ENCODE peak calls at places on chromosomes 11 and 22, in nine cellular contexts. B is PC-3, N is heart right ventricle, L is GM12865, I is astrocyte, Z is pancreas, A is heart left ventricle, J is ascending aorta, M is small intestine. X is an unnamed sample.

GRCh38 chr11:13103962-13104554 is 94.9 kb downstream of the RASSF10 start:
- DNase-seq in M (no peak), A (no peak), N (no peak), J (no peak), Z (no peak), L (no peak), I (no peak), B (no peak), X (no peak)

GRCh38 chr11:95318459-95318858 is 87.5 kb upstream of the SESN3 start:
- DNase-seq in N (no peak), A (no peak), L (no peak), I (no peak), J (no peak), M (no peak), B (no peak), Z (no peak), X (no peak)

GRCh38 chr22:19958083-19959042 is 16.7 kb upstream of the TXNRD2 start:
- DNase-seq in N (no peak), Z (peak), M (no peak), L (no peak), J (no peak), A (no peak), I (peak), B (no peak), X (no peak)

GRCh38 chr22:26715392-26715939 is 58.1 kb downstream of the MIAT start:
- DNase-seq in J (no peak), N (no peak), M (no peak), B (no peak), Z (no peak), I (no peak), A (no peak), L (no peak), X (no peak)

GRCh38 chr22:42180349-42180842 is 49.8 kb upstream of the CYP2D6 start:
- DNase-seq in L (peak), M (peak), I (peak), N (no peak), B (no peak), J (no peak), A (no peak), Z (no peak), X (no peak)

GRCh38 chr11:82680252-82680651 is 53.4 kb downstream of the FAM181B start:
- DNase-seq in N (no peak), A (no peak), L (no peak), J (no peak), I (no peak), B (peak), M (peak), Z (no peak), X (peak)

GRCh38 chr22:38398609-38399401 is 56.2 kb downstream of the KCNJ4 start:
- DNase-seq in L (peak), A (peak), I (peak), J (no peak), N (peak), B (peak), Z (peak), M (peak), X (peak)

GRCh38 chr22:19061471-19062138 is 60.6 kb downstream of the DGCR2 start:
- DNase-seq in A (no peak), L (no peak), M (no peak), Z (no peak), J (no peak), I (no peak), N (no peak), B (no peak), X (no peak)

GRCh38 chr11:82960000-82960778 is 58.7 kb downstream of the DDIAS start:
- DNase-seq in I (no peak), Z (no peak), L (peak), J (no peak), B (no peak), M (peak), A (no peak), N (no peak), X (no peak)

GRCh38 chr11:57742087-57742452 is 779 bp downstream of the SELENOH start:
- DNase-seq in N (no peak), I (no peak), Z (no peak), B (no peak), A (no peak), L (no peak), M (no peak), J (no peak), X (no peak)

GRCh38 chr22:43126506-43127165 is 16.1 kb downstream of the BIK start:
- DNase-seq in M (peak), Z (no peak), I (peak), A (no peak), L (no peak), N (no peak), B (peak), J (no peak), X (peak)

GRCh38 chr22:41683616-41684015 is 5.1 kb downstream of the SNU13 start:
- DNase-seq in Z (no peak), N (no peak), A (no peak), I (no peak), B (peak), J (no peak), M (no peak), L (no peak), X (no peak)

GRCh38 chr22:31230155-31230870 is 18.2 kb downstream of the LIMK2 start:
- DNase-seq in N (no peak), Z (no peak), A (no peak), M (peak), L (peak), J (no peak), B (no peak), I (no peak), X (no peak)

GRCh38 chr11:6576471-6577373 is 26.7 kb downstream of the RRP8 start:
- DNase-seq in I (peak), N (no peak), A (no peak), L (no peak), J (no peak), M (no peak), B (no peak), Z (no peak), X (no peak)

GRCh38 chr11:108500169-108500568 is 2.0 kb upstream of the POGLUT3 start:
- DNase-seq in Z (no peak), L (no peak), A (no peak), B (no peak), I (no peak), M (no peak), N (no peak), J (no peak), X (no peak)

GRCh38 chr11:31236052-31236652 is 133.4 kb downstream of the DCDC1 start:
- DNase-seq in J (no peak), L (no peak), M (no peak), B (peak), Z (no peak), N (no peak), I (no peak), A (no peak), X (no peak)

GRCh38 chr22:36860821-36861659 is at the start of gene NCF4:
- DNase-seq in L (peak), I (no peak), N (peak), A (peak), Z (no peak), M (peak), J (peak), B (no peak), X (peak)

GRCh38 chr11:73331138-73331916 is 23.3 kb downstream of the ARHGEF17 start:
- DNase-seq in L (no peak), M (no peak), I (no peak), N (peak), J (no peak), Z (no peak), B (no peak), A (peak), X (no peak)
- H3K4me3 ChIP-seq in L (no peak), M (no peak), I (no peak), N (no peak), J (peak), Z (no peak), B (no peak), A (no peak), X (no peak)

DNA sequence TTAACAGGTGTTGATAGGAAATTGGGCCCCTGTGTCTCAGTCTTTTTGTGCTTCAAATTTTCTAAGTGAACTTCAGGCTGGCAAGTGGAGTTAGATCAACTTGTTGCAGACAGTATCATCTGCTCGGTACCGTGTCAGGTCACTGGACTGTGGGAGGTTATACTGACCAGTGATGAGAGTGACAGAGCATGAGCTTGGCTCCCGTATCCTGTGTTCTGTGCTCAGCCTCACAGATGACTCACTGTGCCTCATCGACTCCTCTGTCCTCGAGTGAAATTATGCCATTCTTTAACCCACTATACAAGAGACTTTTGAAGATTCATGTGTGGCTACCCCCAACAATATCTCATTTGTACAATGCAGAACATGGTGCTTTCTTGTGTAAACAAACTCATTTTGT is 7.9 kb downstream of the GRAP2 start:
- DNase-seq in M (no peak), I (peak), Z (no peak), N (no peak), A (no peak), B (peak), L (peak), J (no peak), X (no peak)
- H3K4me3 ChIP-seq in M (no peak), I (no peak), Z (no peak), N (no peak), A (no peak), B (no peak), L (no peak), J (no peak), X (no peak)

GRCh38 chr11:132839226-132839625 is 693.1 kb downstream of the OPCML start:
- DNase-seq in A (no peak), I (no peak), J (no peak), B (no peak), M (no peak), N (no peak), Z (no peak), L (no peak), X (no peak)
- H3K4me3 ChIP-seq in A (no peak), I (no peak), J (no peak), B (no peak), M (no peak), N (no peak), Z (no peak), L (no peak), X (no peak)

GRCh38 chr11:111366560-111367410 is 12.3 kb downstream of the POU2AF1 start:
- DNase-seq in J (no peak), B (no peak), M (no peak), Z (no peak), L (peak), A (no peak), I (no peak), N (no peak), X (no peak)
- H3K4me3 ChIP-seq in J (no peak), B (no peak), M (no peak), Z (no peak), L (peak), A (no peak), I (no peak), N (no peak), X (no peak)

GRCh38 chr11:970319-970871 is 44.7 kb downstream of the AP2A2 start:
- DNase-seq in B (no peak), I (no peak), A (no peak), M (no peak), J (no peak), L (no peak), Z (no peak), N (no peak), X (no peak)
- H3K4me3 ChIP-seq in B (no peak), I (no peak), A (no peak), M (no peak), J (no peak), L (no peak), Z (no peak), N (no peak), X (no peak)

DNA sequence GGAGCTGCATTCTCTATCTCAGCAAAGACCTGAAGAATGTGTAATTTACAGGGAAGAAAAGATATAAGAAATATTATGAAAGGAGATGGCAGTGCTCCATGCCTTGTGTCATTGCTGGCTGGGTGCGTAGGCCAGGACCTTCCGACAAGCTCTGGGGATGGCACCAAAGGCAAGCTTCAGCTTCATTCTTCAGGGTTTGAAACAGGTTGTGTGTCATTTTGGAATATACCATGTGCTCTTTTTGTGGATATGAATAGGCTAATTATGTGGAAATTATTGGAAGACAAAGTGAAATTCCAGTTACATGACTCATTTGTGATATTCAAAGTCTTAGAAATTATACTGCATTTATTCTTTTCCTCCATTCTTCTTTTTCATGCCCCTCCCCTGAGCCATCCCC is 5.7 kb upstream of the KIRREL3 start:
- DNase-seq in N (no peak), I (peak), J (no peak), B (no peak), A (no peak), L (no peak), M (no peak), Z (no peak), X (no peak)
- H3K4me3 ChIP-seq in N (no peak), I (no peak), J (no peak), B (no peak), A (no peak), L (no peak), M (no peak), Z (no peak), X (no peak)

GRCh38 chr22:35846804-35847203 is 129.1 kb downstream of the APOL5 start:
- DNase-seq in Z (no peak), L (no peak), A (no peak), I (no peak), B (no peak), J (no peak), M (peak), N (no peak), X (no peak)
- H3K4me3 ChIP-seq in Z (no peak), L (no peak), A (no peak), I (no peak), B (no peak), J (no peak), M (no peak), N (no peak), X (no peak)

GRCh38 chr11:69477111-69477510 is 4.4 kb upstream of the LINC01488 start:
- DNase-seq in M (no peak), L (no peak), B (no peak), J (no peak), A (peak), N (no peak), Z (peak), I (no peak), X (no peak)

GRCh38 chr11:69474736-69475135 is 6.7 kb upstream of the LINC01488 start:
- DNase-seq in L (no peak), B (no peak), Z (no peak), M (no peak), I (no peak), A (peak), J (no peak), N (no peak), X (no peak)

GRCh38 chr11:69475141-69475865 is 6.2 kb upstream of the LINC01488 start:
- DNase-seq in L (no peak), M (no peak), B (no peak), Z (peak), A (peak), N (no peak), I (no peak), J (no peak), X (peak)

GRCh38 chr11:69475866-69476714 is 5.4 kb upstream of the LINC01488 start:
- DNase-seq in B (no peak), Z (peak), M (no peak), N (no peak), L (no peak), I (no peak), A (peak), J (no peak), X (peak)

GRCh38 chr11:69476715-69477025 is 4.8 kb upstream of the LINC01488 start:
- DNase-seq in A (peak), L (no peak), B (no peak), Z (peak), M (no peak), N (no peak), I (no peak), J (no peak), X (no peak)
- H3K4me3 ChIP-seq in A (no peak), L (no peak), B (no peak), Z (no peak), M (no peak), N (no peak), I (no peak), J (no peak), X (no peak)

DNA sequence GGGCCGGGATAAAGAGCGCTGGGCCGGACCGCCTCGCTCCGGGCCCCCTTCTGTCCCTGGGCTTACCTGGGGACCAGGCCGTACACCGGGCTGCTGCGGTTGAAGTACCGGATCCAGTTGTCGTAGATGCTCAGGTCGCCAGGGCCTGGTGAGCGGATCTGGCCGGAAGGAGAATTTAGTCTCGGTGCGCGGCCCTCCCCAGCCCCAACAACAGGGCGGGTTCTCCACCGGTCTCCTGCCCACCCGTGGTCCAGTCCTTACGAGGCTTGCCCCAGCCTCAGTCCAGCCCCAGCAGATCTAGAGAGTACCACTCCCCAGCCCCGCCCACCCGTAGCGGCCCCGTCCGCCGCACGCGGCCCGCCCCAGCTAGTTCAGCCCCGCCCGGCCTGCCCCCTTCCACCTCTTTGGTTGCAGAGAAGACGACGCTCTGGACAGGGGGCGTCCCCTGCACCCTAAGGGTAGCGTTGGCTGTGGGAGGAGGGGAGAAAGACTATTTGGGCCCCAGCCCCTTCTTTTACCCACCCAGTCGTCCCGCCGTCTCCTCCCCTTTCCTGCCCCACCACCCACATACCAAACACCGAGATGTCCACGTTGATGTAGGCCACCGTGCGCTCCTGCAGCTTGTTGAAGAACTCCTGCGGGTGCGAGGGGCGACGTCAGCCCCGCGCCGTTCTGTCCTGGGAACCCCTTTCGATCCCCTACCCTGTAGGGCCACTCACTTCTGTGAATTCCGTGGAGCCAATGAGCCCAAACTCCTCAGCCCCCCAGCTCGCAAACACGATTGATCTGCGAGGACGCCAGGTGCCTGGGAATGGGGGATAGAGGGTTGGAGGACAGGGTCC is 6.8 kb downstream of the SAC3D1 start:
- DNase-seq in M (no peak), Z (no peak), N (peak), L (no peak), I (no peak), B (no peak), A (peak), J (no peak), X (no peak)
- H3K4me3 ChIP-seq in M (peak), Z (peak), N (peak), L (no peak), I (peak), B (no peak), A (peak), J (peak), X (no peak)

GRCh38 chr11:125072210-125072960 is 9.3 kb downstream of the SLC37A2 start:
- DNase-seq in L (peak), A (no peak), M (peak), B (no peak), N (no peak), Z (peak), J (peak), I (no peak), X (peak)
- H3K4me3 ChIP-seq in L (no peak), A (no peak), M (no peak), B (no peak), N (no peak), Z (no peak), J (no peak), I (no peak), X (no peak)

X was measured in mucosa of descending colon.